ENCODE peak calls at places on chromosome 1, in ten cellular contexts. H is T-helper 1 cell; M is stimulated activated CD8-positive, alpha-beta memory T cell treated with anti-CD3 and anti-CD28 coated beads, Interleukin-7, amount 100 ng/mL, for 1 hour; A is pancreas; S is Caco-2; L is NCI-H1092 treated with DMSO at 0.1 percent for 48 hours; B is activated T-cell treated with anti-CD3 and anti-CD28 coated beads for 1 hour; W is breast epithelium; X is NCI-H2081 treated with DMSO at 0.1 percent for 48 hours; G is bronchial epithelial cell. V is an unnamed sample.

GRCh38 chr1:55844322-55844721 is 629.2 kb upstream of the USP24 start:
- DNase-seq in H (no peak), M (no peak), A (no peak), S (no peak), L (no peak), B (no peak), W (no peak), X (no peak), G (no peak), V (no peak)

GRCh38 chr1:184982002-184982954 is 8.0 kb upstream of the NIBAN1 start:
- DNase-seq in H (peak), M (peak), A (peak), S (peak), L (peak), B (peak), W (peak), X (no peak), G (peak), V (peak)

GRCh38 chr1:199007423-199007822 is 368.6 kb downstream of the PTPRC start:
- DNase-seq in H (no peak), M (no peak), A (no peak), S (no peak), L (no peak), B (no peak), W (no peak), X (no peak), G (peak), V (no peak)

GRCh38 chr1:78492376-78492950 is 1.7 kb downstream of the PTGFR start:
- DNase-seq in H (no peak), M (no peak), A (no peak), S (no peak), L (no peak), B (no peak), W (no peak), X (no peak), G (no peak), V (no peak)

GRCh38 chr1:237181731-237182317 is 139.8 kb downstream of the RYR2 start:
- DNase-seq in H (no peak), M (no peak), A (no peak), S (no peak), L (no peak), B (no peak), W (no peak), X (no peak), G (no peak), V (no peak)

GRCh38 chr1:14924012-14924452 is 229.5 kb upstream of the TMEM51 start:
- DNase-seq in H (no peak), M (no peak), A (peak), S (peak), L (no peak), B (peak), W (peak), X (no peak), G (no peak), V (peak)

GRCh38 chr1:185017338-185017737 is 28.0 kb upstream of the RNF2 start:
- DNase-seq in H (no peak), M (no peak), A (no peak), S (no peak), L (no peak), B (no peak), W (no peak), X (no peak), G (peak), V (no peak)

GRCh38 chr1:78419309-78419708 is 71.5 kb upstream of the PTGFR start:
- DNase-seq in H (no peak), M (no peak), A (no peak), S (no peak), L (no peak), B (no peak), W (no peak), X (no peak), G (no peak), V (no peak)

GRCh38 chr1:2272686-2273400 is 44.7 kb downstream of the SKI start:
- DNase-seq in H (no peak), M (no peak), A (no peak), S (no peak), L (no peak), B (no peak), W (no peak), X (no peak), G (no peak), V (no peak)

GRCh38 chr1:111904478-111905218 is 84.8 kb downstream of the KCND3 start:
- DNase-seq in H (no peak), M (no peak), A (no peak), S (no peak), L (peak), B (no peak), W (no peak), X (no peak), G (peak), V (peak)

GRCh38 chr1:226575436-226576390 is 27.1 kb downstream of the STUM start:
- DNase-seq in H (no peak), M (no peak), A (no peak), S (no peak), L (peak), B (no peak), W (no peak), X (no peak), G (no peak), V (peak)

GRCh38 chr1:71364236-71364635 is 283.4 kb upstream of the ZRANB2 start:
- DNase-seq in H (no peak), M (no peak), A (no peak), S (no peak), L (no peak), B (no peak), W (no peak), X (no peak), G (no peak), V (no peak)

GRCh38 chr1:152109231-152109997 is 5.8 kb downstream of the TCHH start:
- DNase-seq in H (no peak), M (no peak), A (no peak), S (peak), L (no peak), B (no peak), W (no peak), X (no peak), G (no peak), V (no peak)

GRCh38 chr1:12501661-12502060 is 116.3 kb downstream of the DHRS3 start:
- DNase-seq in H (no peak), M (no peak), A (no peak), S (no peak), L (no peak), B (no peak), W (no peak), X (no peak), G (peak), V (no peak)

GRCh38 chr1:22410928-22411495 is 40.6 kb upstream of the ZBTB40 start:
- DNase-seq in H (no peak), M (no peak), A (no peak), S (no peak), L (no peak), B (no peak), W (no peak), X (no peak), G (no peak), V (no peak)

GRCh38 chr1:1360511-1361169 is 2.3 kb upstream of the MXRA8 start:
- DNase-seq in H (no peak), M (no peak), A (no peak), S (peak), L (no peak), B (no peak), W (peak), X (no peak), G (peak), V (peak)

GRCh38 chr1:165855010-165855838 is 27.8 kb downstream of the UCK2 start:
- DNase-seq in H (no peak), M (no peak), A (no peak), S (no peak), L (no peak), B (no peak), W (no peak), X (no peak), G (no peak), V (no peak)

GRCh38 chr1:212226467-212226866 is 58.7 kb upstream of the PPP2R5A start:
- DNase-seq in H (no peak), M (no peak), A (no peak), S (no peak), L (no peak), B (no peak), W (no peak), X (no peak), G (no peak), V (no peak)

GRCh38 chr1:158646465-158646864 is 40.0 kb downstream of the SPTA1 start:
- DNase-seq in H (no peak), M (no peak), A (no peak), S (no peak), L (no peak), B (no peak), W (no peak), X (no peak), G (no peak), V (no peak)

GRCh38 chr1:173241528-173242347 is 34.6 kb upstream of the TNFSF4 start:
- DNase-seq in H (no peak), M (no peak), A (no peak), S (no peak), L (no peak), B (no peak), W (no peak), X (no peak), G (no peak), V (no peak)

GRCh38 chr1:8026976-8027747 is 1.1 kb upstream of the ERRFI1 start:
- DNase-seq in H (no peak), M (no peak), A (peak), S (peak), L (no peak), B (no peak), W (no peak), X (no peak), G (no peak), V (peak)

GRCh38 chr1:23394664-23395063 is 25.0 kb upstream of the ZNF436 start:
- DNase-seq in H (no peak), M (no peak), A (peak), S (no peak), L (no peak), B (no peak), W (peak), X (no peak), G (no peak), V (peak)

GRCh38 chr1:235532350-235532749 is 28.1 kb upstream of the B3GALNT2 start:
- DNase-seq in H (no peak), M (no peak), A (no peak), S (no peak), L (no peak), B (no peak), W (no peak), X (no peak), G (peak), V (no peak)

GRCh38 chr1:71986181-71986580 is 296.2 kb downstream of the NEGR1 start:
- DNase-seq in H (no peak), M (no peak), A (no peak), S (no peak), L (no peak), B (no peak), W (no peak), X (no peak), G (no peak), V (no peak)

GRCh38 chr1:76158126-76158525 is 83.6 kb downstream of the ST6GALNAC3 start:
- DNase-seq in H (no peak), M (no peak), A (no peak), S (no peak), L (no peak), B (no peak), W (no peak), X (no peak), G (no peak), V (no peak)

GRCh38 chr1:65105596-65105995 is 42.4 kb upstream of the AK4 start:
- DNase-seq in H (no peak), M (no peak), A (no peak), S (no peak), L (no peak), B (no peak), W (no peak), X (no peak), G (peak), V (no peak)

GRCh38 chr1:67429011-67429527 is 1.1 kb downstream of the SERBP1 start:
- DNase-seq in H (peak), M (no peak), A (no peak), S (no peak), L (no peak), B (no peak), W (no peak), X (no peak), G (no peak), V (no peak)

GRCh38 chr1:111622166-111622565 is 2.6 kb downstream of the RAP1A start:
- DNase-seq in H (no peak), M (no peak), A (no peak), S (no peak), L (no peak), B (no peak), W (no peak), X (no peak), G (no peak), V (no peak)

GRCh38 chr1:204692852-204693356 is 7.4 kb upstream of the LRRN2 start:
- DNase-seq in H (no peak), M (no peak), A (no peak), S (no peak), L (no peak), B (no peak), W (no peak), X (no peak), G (no peak), V (no peak)

GRCh38 chr1:22753396-22754083 is 42.9 kb downstream of the EPHB2 start:
- DNase-seq in H (no peak), M (no peak), A (no peak), S (no peak), L (no peak), B (no peak), W (no peak), X (no peak), G (no peak), V (no peak)

GRCh38 chr1:94044290-94044790 is 76.6 kb downstream of the ABCA4 start:
- DNase-seq in H (no peak), M (no peak), A (peak), S (no peak), L (peak), B (no peak), W (peak), X (no peak), G (no peak), V (peak)

GRCh38 chr1:225427249-225428065 is at the start of gene LBR:
- DNase-seq in H (peak), M (no peak), A (peak), S (no peak), L (peak), B (peak), W (no peak), X (no peak), G (no peak), V (no peak)

GRCh38 chr1:8348056-8348776 is 30.3 kb downstream of the SLC45A1 start:
- DNase-seq in H (no peak), M (no peak), A (no peak), S (peak), L (no peak), B (no peak), W (no peak), X (no peak), G (peak), V (peak)

GRCh38 chr1:223403184-223403815 is 10.1 kb downstream of the CCDC185 start:
- DNase-seq in H (no peak), M (no peak), A (no peak), S (no peak), L (no peak), B (no peak), W (no peak), X (no peak), G (peak), V (no peak)

GRCh38 chr1:3852711-3853498 is 4.1 kb downstream of the CEP104 start:
- DNase-seq in H (no peak), M (no peak), A (no peak), S (no peak), L (no peak), B (no peak), W (no peak), X (no peak), G (no peak), V (no peak)

V was measured in upper lobe of left lung.